ENCODE peak calls at places on chromosomes 13 and 19, in eight cellular contexts. V is effector memory CD4-positive, alpha-beta T cell; U is A549; I is fibroblast of lung; B is heart left ventricle; G is CD4-positive, CD25-positive, alpha-beta regulatory T cell; C is BE2C; L is astrocyte of the spinal cord. F is an unnamed sample.

GRCh38 chr19:43790587-43790986 is 9.8 kb upstream of the KCNN4 start:
- DNase-seq in V (no peak), U (no peak), I (no peak), B (no peak), G (no peak), C (no peak), L (no peak), F (no peak)

GRCh38 chr13:110506859-110507566 is 54.5 kb downstream of the RAB20 start:
- DNase-seq in V (no peak), U (peak), I (peak), B (peak), G (no peak), C (no peak), L (peak), F (no peak)

GRCh38 chr19:10228925-10229324 is 2.2 kb downstream of the S1PR2 start:
- DNase-seq in V (peak), U (peak), I (peak), B (no peak), G (peak), C (peak), L (no peak), F (peak)

GRCh38 chr19:47255947-47256687 is at the start of gene CCDC9:
- DNase-seq in V (no peak), U (peak), I (peak), B (peak), G (peak), C (peak), L (peak), F (peak)

GRCh38 chr13:91397595-91397994 is 826 bp upstream of the GPC5 start:
- DNase-seq in V (no peak), U (no peak), I (no peak), B (no peak), G (no peak), C (no peak), L (no peak), F (no peak)

GRCh38 chr19:11450570-11451326 is 15.3 kb downstream of the PRKCSH start:
- DNase-seq in V (no peak), U (no peak), I (no peak), B (no peak), G (no peak), C (no peak), L (no peak), F (no peak)

GRCh38 chr19:48325265-48325910 is at the start of gene EMP3:
- DNase-seq in V (peak), U (peak), I (peak), B (peak), G (peak), C (peak), L (peak), F (peak)

GRCh38 chr19:21585491-21585890 is 80.1 kb downstream of the ZNF429 start:
- DNase-seq in V (no peak), U (no peak), I (no peak), B (no peak), G (no peak), C (no peak), L (no peak), F (no peak)

GRCh38 chr13:80083516-80084085 is 257.3 kb downstream of the SPRY2 start:
- DNase-seq in V (no peak), U (no peak), I (peak), B (no peak), G (no peak), C (no peak), L (peak), F (no peak)

DNA sequence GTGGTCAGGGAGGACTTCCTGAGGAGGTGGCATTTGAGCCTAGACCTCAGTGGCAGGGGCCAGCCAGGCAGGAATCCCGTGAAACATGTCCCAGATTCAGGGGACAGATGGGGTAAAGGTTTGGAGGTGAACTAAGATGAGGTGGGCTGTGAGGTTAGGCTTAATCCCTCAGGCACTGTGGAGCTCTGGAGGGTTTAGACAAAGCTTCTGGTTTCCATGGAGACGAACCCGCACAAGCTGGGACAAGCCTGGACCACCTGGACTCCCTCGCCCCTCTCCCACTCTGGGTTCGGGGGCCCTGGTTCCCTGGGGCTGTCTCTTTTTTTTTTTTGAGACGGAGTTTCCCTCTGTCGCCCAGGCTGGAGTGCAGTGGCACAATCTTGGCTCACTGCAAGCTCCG is 15.7 kb downstream of the TJP3 start:
- DNase-seq in V (no peak), U (no peak), I (no peak), B (no peak), G (no peak), C (no peak), L (no peak), F (no peak)
- H3K4me3 ChIP-seq in V (no peak), U (no peak), I (no peak), B (no peak), G (no peak), C (no peak), L (no peak), F (no peak)

GRCh38 chr13:75635621-75636338 is at the start of gene LMO7:
- DNase-seq in V (peak), U (peak), I (peak), B (peak), G (no peak), C (peak), L (peak), F (no peak)

GRCh38 chr13:75635101-75635620 is 969 bp upstream of the LMO7 start:
- DNase-seq in V (peak), U (no peak), I (peak), B (no peak), G (peak), C (no peak), L (peak), F (no peak)

GRCh38 chr13:75636339-75637095 is 387 bp downstream of the LMO7 start:
- DNase-seq in V (peak), U (no peak), I (peak), B (peak), G (peak), C (peak), L (peak), F (peak)

GRCh38 chr13:75639426-75639825 is 3.3 kb downstream of the LMO7 start:
- DNase-seq in V (no peak), U (no peak), I (no peak), B (no peak), G (no peak), C (no peak), L (no peak), F (no peak)

DNA sequence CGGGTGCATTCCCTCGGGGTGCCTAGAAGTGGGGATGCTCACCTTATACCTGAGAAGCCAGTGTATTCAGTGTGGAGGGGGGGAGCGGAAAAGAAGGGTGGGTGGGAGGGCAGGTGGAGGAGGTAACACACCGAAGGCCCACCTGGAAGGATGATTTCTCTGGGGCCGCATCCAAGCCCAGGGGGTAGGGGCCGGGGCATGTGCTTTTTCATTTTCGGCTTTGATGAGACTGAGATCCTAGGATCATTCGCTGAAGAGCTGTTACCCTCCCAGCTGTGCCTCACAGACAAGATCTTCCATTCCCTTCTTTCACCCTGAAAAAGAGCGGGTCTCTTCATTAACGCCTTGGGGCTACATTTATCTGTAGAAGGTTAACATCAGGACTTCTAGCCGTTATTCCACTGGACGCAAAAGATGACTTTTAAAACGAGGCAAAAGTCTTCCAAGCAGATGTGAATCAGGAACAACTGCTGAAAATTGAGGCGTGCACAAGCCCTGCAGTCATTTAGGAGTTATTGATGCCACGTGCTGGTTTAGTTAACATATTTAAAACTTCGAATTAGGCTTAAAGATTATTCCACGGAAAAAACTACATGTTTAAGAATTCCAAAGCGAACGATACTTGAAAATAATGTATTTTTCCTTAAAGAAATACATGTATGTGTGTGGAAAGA is 1.1 kb downstream of the LMO7 start:
- DNase-seq in V (no peak), U (no peak), I (no peak), B (no peak), G (no peak), C (no peak), L (peak), F (no peak)
- H3K4me3 ChIP-seq in V (peak), U (peak), I (peak), B (peak), G (peak), C (peak), L (peak), F (no peak)

GRCh38 chr19:13053761-13054604 is 48.7 kb downstream of the LYL1 start:
- DNase-seq in V (no peak), U (peak), I (peak), B (peak), G (no peak), C (no peak), L (peak), F (no peak)
- H3K4me3 ChIP-seq in V (no peak), U (no peak), I (no peak), B (no peak), G (no peak), C (no peak), L (no peak), F (no peak)

GRCh38 chr13:23697772-23698313 is 127.6 kb downstream of the TNFRSF19 start:
- DNase-seq in V (no peak), U (no peak), I (no peak), B (no peak), G (no peak), C (no peak), L (no peak), F (no peak)

GRCh38 chr13:23703241-23703640 is 133.0 kb downstream of the TNFRSF19 start:
- DNase-seq in V (no peak), U (no peak), I (no peak), B (no peak), G (no peak), C (no peak), L (no peak), F (no peak)

GRCh38 chr13:23701646-23702045 is 131.4 kb downstream of the TNFRSF19 start:
- DNase-seq in V (no peak), U (no peak), I (peak), B (peak), G (no peak), C (no peak), L (peak), F (no peak)

GRCh38 chr13:23699271-23699670 is 129.1 kb downstream of the TNFRSF19 start:
- DNase-seq in V (no peak), U (no peak), I (no peak), B (no peak), G (no peak), C (no peak), L (no peak), F (no peak)

DNA sequence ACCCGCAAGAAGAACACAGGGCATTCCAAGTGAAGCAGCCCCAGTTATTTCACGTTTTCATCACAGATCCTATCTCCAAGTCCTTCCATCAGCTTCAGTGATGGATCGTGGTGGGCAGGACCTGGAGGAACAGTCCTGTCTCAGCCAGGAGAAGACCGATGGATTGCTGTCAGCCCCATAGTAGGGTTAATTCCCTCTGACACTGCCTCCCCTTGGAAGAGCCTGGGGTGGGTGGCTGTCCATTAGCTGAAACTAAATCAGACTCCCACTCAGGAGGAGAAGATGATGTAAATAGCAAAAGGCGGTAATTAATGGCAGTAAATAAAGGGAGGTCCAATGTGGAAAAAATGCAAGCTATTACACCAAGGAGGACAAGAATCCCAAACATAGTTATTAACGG is 131.0 kb downstream of the TNFRSF19 start:
- DNase-seq in V (no peak), U (no peak), I (no peak), B (no peak), G (no peak), C (no peak), L (no peak), F (no peak)
- H3K4me3 ChIP-seq in V (no peak), U (no peak), I (no peak), B (no peak), G (no peak), C (no peak), L (no peak), F (no peak)

F was measured in Jurkat, Clone E6-1.